ENCODE peak calls at places on chromosomes 2 and 18, in seven cellular contexts. E, X, I, V, G, C and D are unnamed samples.

GRCh38 chr2:201441409-201441808 is 9.8 kb downstream of the TRAK2 start:
- DNase-seq in X (no peak), G (no peak), C (no peak), V (no peak), I (no peak), E (no peak), D (no peak)

GRCh38 chr2:64861338-64862000 is 127.7 kb upstream of the SLC1A4 start:
- DNase-seq in C (no peak), G (no peak), I (no peak), V (no peak), X (no peak), E (no peak), D (no peak)

GRCh38 chr2:56209701-56210100 is 25.9 kb downstream of the CCDC85A start:
- DNase-seq in X (no peak), C (no peak), E (no peak), G (no peak), V (no peak), I (no peak), D (no peak)

GRCh38 chr2:72754628-72755320 is 71.1 kb downstream of the EXOC6B start:
- DNase-seq in V (no peak), I (no peak), G (no peak), C (no peak), E (no peak), X (no peak), D (no peak)

GRCh38 chr2:70144443-70145167 is 46.2 kb downstream of the C2orf42 start:
- DNase-seq in G (no peak), I (no peak), V (no peak), E (no peak), X (no peak), C (no peak), D (no peak)

GRCh38 chr2:189685540-189686229 is 11.2 kb downstream of the ANKAR start:
- DNase-seq in G (no peak), I (peak), X (no peak), E (no peak), V (no peak), C (peak), D (no peak)

GRCh38 chr18:8469793-8470192 is 139.4 kb upstream of the RAB12 start:
- DNase-seq in E (no peak), G (no peak), C (peak), X (no peak), I (peak), V (no peak), D (no peak)

GRCh38 chr2:168085801-168086361 is 161.5 kb downstream of the STK39 start:
- DNase-seq in C (no peak), I (no peak), X (no peak), V (no peak), G (peak), E (no peak), D (no peak)

GRCh38 chr2:172811027-172811426 is 75.4 kb downstream of the RAPGEF4 start:
- DNase-seq in I (no peak), X (no peak), G (no peak), E (no peak), C (no peak), V (no peak), D (no peak)

GRCh38 chr2:196131949-196132925 is 39.1 kb downstream of the STK17B start:
- DNase-seq in I (peak), E (peak), C (peak), X (no peak), G (no peak), V (no peak), D (no peak)

GRCh38 chr2:129381789-129382188 is 597.7 kb upstream of the RAB6C start:
- DNase-seq in E (no peak), C (no peak), V (no peak), I (no peak), G (no peak), X (no peak), D (no peak)

GRCh38 chr2:24832991-24833671 is 39.9 kb downstream of the CENPO start:
- DNase-seq in E (no peak), I (no peak), G (no peak), X (no peak), V (peak), C (no peak), D (no peak)

GRCh38 chr18:14919666-14920065 is 171.7 kb downstream of the ANKRD30B start:
- DNase-seq in X (no peak), V (no peak), G (no peak), C (no peak), E (no peak), I (no peak), D (no peak)

DNA sequence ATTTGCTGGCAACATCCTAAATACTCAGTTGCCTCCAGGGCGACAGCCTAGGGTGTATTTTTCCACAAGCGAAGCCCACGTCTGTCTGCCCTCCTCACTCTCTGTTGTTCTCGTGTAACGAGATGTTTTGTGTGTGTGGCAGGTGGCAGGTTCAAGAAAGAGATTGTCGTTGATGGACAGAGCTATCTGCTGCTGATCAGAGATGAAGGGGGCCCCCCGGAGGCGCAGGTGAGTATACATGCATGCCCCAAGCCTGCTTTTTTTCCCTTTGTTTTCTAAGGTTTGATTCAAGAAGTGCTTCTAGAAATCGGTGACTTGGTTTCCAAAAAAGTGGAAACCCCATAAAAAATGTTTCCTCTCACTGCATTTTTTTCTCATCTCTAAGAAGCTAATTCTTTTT is 247.0 kb downstream of the AGAP1 start:
- DNase-seq in C (no peak), V (peak), I (no peak), E (peak), G (no peak), X (no peak), D (no peak)
- TF ChIP-seq CTCF in C (peak), V (peak), I (no peak), E (peak), G (peak), X (no peak), D (peak)

DNA sequence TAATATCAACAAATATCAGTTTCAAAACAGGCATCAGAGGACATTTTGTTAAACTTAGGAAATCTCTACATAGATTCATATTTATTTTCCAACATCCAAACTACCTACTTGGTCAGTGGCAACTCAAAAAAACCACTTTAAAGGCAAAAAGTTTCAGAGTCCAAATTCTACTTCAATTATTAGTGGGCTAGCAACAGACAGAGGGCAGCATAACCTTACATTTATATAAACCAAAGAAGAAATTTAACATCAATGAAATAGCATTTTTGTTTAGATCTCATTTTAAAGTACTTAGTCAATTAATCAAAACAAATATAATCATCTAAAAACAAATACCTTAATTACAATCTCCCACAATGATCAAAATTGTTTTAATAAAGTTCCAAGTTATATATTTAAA is 33.3 kb downstream of the RTTN start:
- DNase-seq in C (peak), X (no peak), G (no peak), I (peak), E (no peak), V (no peak), D (no peak)
- TF ChIP-seq CTCF in C (no peak), X (no peak), G (peak), I (peak), E (peak), V (peak), D (peak)

GRCh38 chr2:212176151-212176550 is 362.5 kb downstream of the ERBB4 start:
- DNase-seq in I (no peak), C (peak), G (no peak), E (no peak), V (no peak), X (no peak), D (no peak)

GRCh38 chr2:212181646-212182045 is 357.0 kb downstream of the ERBB4 start:
- DNase-seq in C (no peak), X (no peak), E (no peak), I (no peak), V (no peak), G (no peak), D (no peak)

GRCh38 chr2:212173771-212174510 is 364.7 kb downstream of the ERBB4 start:
- DNase-seq in G (no peak), E (no peak), I (no peak), V (no peak), X (no peak), C (peak), D (no peak)

GRCh38 chr2:212180684-212181083 is 357.9 kb downstream of the ERBB4 start:
- DNase-seq in V (no peak), G (no peak), C (no peak), E (no peak), I (no peak), X (no peak), D (no peak)

GRCh38 chr2:212177724-212178123 is 360.9 kb downstream of the ERBB4 start:
- DNase-seq in G (no peak), E (no peak), C (peak), X (no peak), I (peak), V (no peak), D (no peak)
- TF ChIP-seq CTCF in G (peak), E (peak), C (peak), X (no peak), I (no peak), V (no peak), D (no peak)

DNA sequence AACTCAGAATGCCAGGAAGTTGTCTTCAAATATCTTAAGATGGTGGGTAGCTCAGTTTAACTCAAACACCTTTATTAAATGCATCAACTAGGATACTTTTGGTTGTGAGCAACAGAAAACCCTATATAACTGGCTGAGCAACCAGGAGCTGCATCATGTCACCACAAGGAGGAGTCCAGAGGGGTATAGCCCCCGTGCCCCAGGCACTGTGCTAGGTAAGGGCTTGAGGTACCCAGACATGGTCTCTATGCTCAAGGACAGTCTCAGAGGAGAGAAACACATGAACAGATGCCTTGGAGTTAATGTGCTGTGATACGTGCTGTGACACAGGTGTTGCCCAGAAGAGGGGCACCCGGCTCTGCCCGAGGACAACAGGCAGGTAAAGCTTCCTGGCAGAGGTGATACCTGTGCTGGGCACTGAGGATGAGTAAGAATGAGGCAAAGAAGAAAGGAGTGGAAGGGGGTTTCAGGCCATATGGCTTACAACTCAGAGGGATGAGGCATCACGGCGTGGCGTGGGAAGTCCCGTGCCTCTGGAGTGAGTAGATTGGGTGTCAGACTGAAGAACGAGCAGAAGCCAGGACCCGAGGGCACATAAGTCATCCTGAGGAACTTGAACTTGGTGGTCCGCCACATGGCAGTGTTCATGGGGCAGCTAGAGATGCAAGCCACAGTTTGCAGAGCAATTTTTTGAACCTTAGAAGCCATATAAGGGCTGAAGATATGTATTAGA is 32.0 kb upstream of the CAB39 start:
- DNase-seq in V (no peak), C (peak), X (no peak), E (no peak), G (no peak), I (no peak), D (no peak)
- TF ChIP-seq CTCF in V (no peak), C (peak), X (no peak), E (no peak), G (no peak), I (no peak), D (no peak)

DNA sequence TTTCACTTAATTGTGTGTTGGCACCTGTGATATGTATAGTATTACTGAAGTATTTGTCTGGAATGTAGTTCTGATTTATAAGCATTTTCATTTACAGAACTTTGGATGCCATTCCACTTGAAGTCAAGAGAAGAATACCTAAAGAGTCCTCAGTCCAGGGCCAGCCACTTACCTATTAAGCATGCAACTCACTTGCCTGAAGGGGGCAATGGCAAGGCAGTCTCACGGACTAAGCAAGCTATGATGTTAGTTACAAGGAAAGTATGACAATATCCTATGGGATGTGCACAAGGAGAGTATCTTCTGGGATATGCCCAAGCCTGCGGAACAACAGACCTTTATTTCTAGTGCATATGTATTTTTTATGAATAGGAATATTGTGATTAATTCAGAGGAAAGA is 369.4 kb upstream of the GCFC2 start:
- DNase-seq in G (no peak), I (no peak), E (no peak), X (no peak), V (no peak), C (no peak), D (no peak)
- TF ChIP-seq CTCF in G (no peak), I (no peak), E (no peak), X (no peak), V (no peak), C (no peak), D (no peak)

GRCh38 chr2:105134076-105134475 is 96.2 kb downstream of the MRPS9 start:
- DNase-seq in C (no peak), I (no peak), X (no peak), E (no peak), V (no peak), G (no peak), D (no peak)
- TF ChIP-seq CTCF in C (no peak), I (no peak), X (no peak), E (no peak), V (no peak), G (no peak), D (no peak)

GRCh38 chr2:169983506-169983905 is 156.3 kb downstream of the UBR3 start:
- DNase-seq in X (no peak), I (no peak), E (no peak), V (no peak), C (no peak), G (no peak), D (no peak)
- TF ChIP-seq CTCF in X (no peak), I (peak), E (no peak), V (peak), C (no peak), G (no peak), D (peak)